ENCODE peak calls at places on chromosome 1, in nine cellular contexts. One of them, this sample, is unnamed.

GRCh38 chr1:150548324-150548631 is 930 bp upstream of the ADAMTSL4 start:
- DNase-seq in NCI-H2029 treated with DMSO at 0.1 percent for 48 hours: no peak
- DNase-seq in cortex of kidney: no peak
- DNase-seq in AG09319: no peak
- DNase-seq in activated CD8-positive, alpha-beta memory T cell treated with anti-CD3 and anti-CD28 coated beads, Interleukin-2, amount 50 U/mL, for 48 hours: no peak
- DNase-seq in AG09309: no peak
- DNase-seq in left colon: no peak
- DNase-seq in sigmoid colon: no peak
- DNase-seq in myocyte: no peak
- DNase-seq in this sample: no peak

GRCh38 chr1:119139857-119140176 is 636 bp downstream of the WARS2 start:
- DNase-seq in NCI-H2029 treated with DMSO at 0.1 percent for 48 hours: no peak
- DNase-seq in cortex of kidney: no peak
- DNase-seq in AG09319: no peak
- DNase-seq in activated CD8-positive, alpha-beta memory T cell treated with anti-CD3 and anti-CD28 coated beads, Interleukin-2, amount 50 U/mL, for 48 hours: no peak
- DNase-seq in AG09309: no peak
- DNase-seq in left colon: no peak
- DNase-seq in sigmoid colon: peak
- DNase-seq in myocyte: no peak
- DNase-seq in this sample: no peak

GRCh38 chr1:15430787-15431570 is 7.3 kb upstream of the CTRC start:
- DNase-seq in NCI-H2029 treated with DMSO at 0.1 percent for 48 hours: no peak
- DNase-seq in cortex of kidney: no peak
- DNase-seq in AG09319: no peak
- DNase-seq in activated CD8-positive, alpha-beta memory T cell treated with anti-CD3 and anti-CD28 coated beads, Interleukin-2, amount 50 U/mL, for 48 hours: peak
- DNase-seq in AG09309: no peak
- DNase-seq in left colon: peak
- DNase-seq in sigmoid colon: no peak
- DNase-seq in myocyte: peak
- DNase-seq in this sample: peak

GRCh38 chr1:2044510-2045319 is 5.5 kb upstream of the PRKCZ start:
- DNase-seq in NCI-H2029 treated with DMSO at 0.1 percent for 48 hours: no peak
- DNase-seq in cortex of kidney: no peak
- DNase-seq in AG09319: no peak
- DNase-seq in activated CD8-positive, alpha-beta memory T cell treated with anti-CD3 and anti-CD28 coated beads, Interleukin-2, amount 50 U/mL, for 48 hours: peak
- DNase-seq in AG09309: no peak
- DNase-seq in left colon: peak
- DNase-seq in sigmoid colon: peak
- DNase-seq in myocyte: peak
- DNase-seq in this sample: no peak

GRCh38 chr1:212254853-212255363 is 30.3 kb upstream of the PPP2R5A start:
- DNase-seq in NCI-H2029 treated with DMSO at 0.1 percent for 48 hours: no peak
- DNase-seq in cortex of kidney: no peak
- DNase-seq in AG09319: no peak
- DNase-seq in activated CD8-positive, alpha-beta memory T cell treated with anti-CD3 and anti-CD28 coated beads, Interleukin-2, amount 50 U/mL, for 48 hours: no peak
- DNase-seq in AG09309: no peak
- DNase-seq in left colon: no peak
- DNase-seq in sigmoid colon: no peak
- DNase-seq in myocyte: no peak
- DNase-seq in this sample: no peak

GRCh38 chr1:204456826-204457361 is 37.7 kb downstream of the PIK3C2B start:
- DNase-seq in NCI-H2029 treated with DMSO at 0.1 percent for 48 hours: no peak
- DNase-seq in cortex of kidney: no peak
- DNase-seq in AG09319: no peak
- DNase-seq in activated CD8-positive, alpha-beta memory T cell treated with anti-CD3 and anti-CD28 coated beads, Interleukin-2, amount 50 U/mL, for 48 hours: no peak
- DNase-seq in AG09309: no peak
- DNase-seq in left colon: no peak
- DNase-seq in sigmoid colon: peak
- DNase-seq in myocyte: no peak
- DNase-seq in this sample: peak

GRCh38 chr1:156428772-156429288 is 59.8 kb downstream of the RHBG start:
- DNase-seq in NCI-H2029 treated with DMSO at 0.1 percent for 48 hours: no peak
- DNase-seq in cortex of kidney: no peak
- DNase-seq in AG09319: no peak
- DNase-seq in activated CD8-positive, alpha-beta memory T cell treated with anti-CD3 and anti-CD28 coated beads, Interleukin-2, amount 50 U/mL, for 48 hours: no peak
- DNase-seq in AG09309: no peak
- DNase-seq in left colon: no peak
- DNase-seq in sigmoid colon: no peak
- DNase-seq in myocyte: no peak
- DNase-seq in this sample: no peak

GRCh38 chr1:21635138-21635535 is 34.0 kb downstream of the RAP1GAP start:
- DNase-seq in NCI-H2029 treated with DMSO at 0.1 percent for 48 hours: no peak
- DNase-seq in cortex of kidney: no peak
- DNase-seq in AG09319: no peak
- DNase-seq in activated CD8-positive, alpha-beta memory T cell treated with anti-CD3 and anti-CD28 coated beads, Interleukin-2, amount 50 U/mL, for 48 hours: no peak
- DNase-seq in AG09309: no peak
- DNase-seq in left colon: no peak
- DNase-seq in sigmoid colon: no peak
- DNase-seq in myocyte: no peak
- DNase-seq in this sample: peak